ENCODE peak calls at places on chromosome 20, in nine cellular contexts. L, V, B, G, E, M, W, Q and S are unnamed samples.

GRCh38 chr20:11880694-11881093 is 37.0 kb upstream of the BTBD3 start:
- DNase-seq in W (no peak), V (no peak), B (peak; percentile 90), Q (no peak), E (no peak), G (no peak), M (no peak), L (no peak), S (no peak)

GRCh38 chr20:50187403-50188051 is 3.1 kb upstream of the CEBPB start:
- DNase-seq in Q (peak; percentile 74), V (no peak), W (peak; percentile 62), B (peak; percentile 68), M (no peak), E (no peak), L (peak; percentile 88), G (no peak), S (no peak)

GRCh38 chr20:58268936-58269619 is 40.4 kb upstream of the RAB22A start:
- DNase-seq in Q (no peak), E (no peak), L (no peak), M (no peak), W (peak; percentile 27), B (no peak), G (no peak), V (no peak), S (no peak)

GRCh38 chr20:54162378-54162777 is 11.4 kb downstream of the CYP24A1 start:
- DNase-seq in B (no peak), W (no peak), E (no peak), Q (no peak), G (no peak), L (no peak), V (no peak), M (no peak), S (no peak)

GRCh38 chr20:56504373-56505005 is 20.1 kb upstream of the FAM209A start:
- DNase-seq in B (no peak), Q (no peak), E (no peak), L (no peak), V (peak; percentile 25), M (no peak), G (no peak), W (no peak), S (no peak)

GRCh38 chr20:57248132-57248797 is 18.2 kb downstream of the BMP7 start:
- DNase-seq in E (no peak), W (no peak), M (no peak), V (no peak), L (no peak), B (no peak), Q (no peak), G (no peak), S (no peak)

GRCh38 chr20:61803416-61803902 is 262.2 kb downstream of the TAF4 start:
- DNase-seq in V (no peak), B (no peak), W (no peak), Q (peak; percentile 44), G (no peak), M (peak; percentile 30), E (no peak), L (no peak), S (no peak)

GRCh38 chr20:19260412-19261090 is 48.1 kb downstream of the SLC24A3 start:
- DNase-seq in G (no peak), W (no peak), E (no peak), M (no peak), Q (no peak), L (no peak), B (peak; percentile 29), V (peak; percentile 62), S (no peak)

GRCh38 chr20:5580940-5581708 is 169.1 kb upstream of the SHLD1 start:
- DNase-seq in W (no peak), G (no peak), L (no peak), Q (no peak), B (no peak), E (no peak), M (no peak), V (no peak), S (no peak)

GRCh38 chr20:57662028-57662312 is 41.7 kb upstream of the ZBP1 start:
- DNase-seq in G (no peak), E (no peak), M (no peak), V (peak; percentile 83), B (no peak), L (no peak), Q (peak; percentile 35), W (no peak), S (no peak)

GRCh38 chr20:10306440-10307358 is 88.1 kb downstream of the SNAP25 start:
- DNase-seq in V (no peak), L (no peak), G (no peak), Q (no peak), W (peak; percentile 96), E (no peak), M (no peak), B (peak; percentile 25), S (peak; percentile 74)

GRCh38 chr20:50874758-50875665 is 56.2 kb downstream of the ADNP start:
- DNase-seq in M (peak; percentile 28), V (no peak), G (no peak), B (no peak), L (no peak), W (no peak), E (no peak), Q (peak; percentile 50), S (no peak)

GRCh38 chr20:59441860-59442810 is 141.7 kb downstream of the EDN3 start:
- DNase-seq in G (peak; percentile 77), L (peak; percentile 17), Q (no peak), V (no peak), B (no peak), E (no peak), W (no peak), M (no peak), S (no peak)

GRCh38 chr20:43821795-43822194 is 92.9 kb upstream of the TOX2 start:
- DNase-seq in V (no peak), E (no peak), L (no peak), B (peak; percentile 45), W (no peak), M (no peak), Q (no peak), G (no peak), S (no peak)

GRCh38 chr20:32155017-32155965 is 45.8 kb downstream of the TM9SF4 start:
- DNase-seq in B (peak; percentile 31), L (peak; percentile 87), E (peak; percentile 90), M (peak; percentile 73), G (peak; percentile 71), V (peak; percentile 94), Q (peak; percentile 94), W (peak; percentile 75), S (peak; percentile 22)
- TF ChIP-seq CTCF in B (peak; percentile 51), L (no peak), E (peak; percentile 13), M (no peak), G (no peak), V (no peak), Q (peak; percentile 33), W (no peak), S (peak; percentile 42)

DNA sequence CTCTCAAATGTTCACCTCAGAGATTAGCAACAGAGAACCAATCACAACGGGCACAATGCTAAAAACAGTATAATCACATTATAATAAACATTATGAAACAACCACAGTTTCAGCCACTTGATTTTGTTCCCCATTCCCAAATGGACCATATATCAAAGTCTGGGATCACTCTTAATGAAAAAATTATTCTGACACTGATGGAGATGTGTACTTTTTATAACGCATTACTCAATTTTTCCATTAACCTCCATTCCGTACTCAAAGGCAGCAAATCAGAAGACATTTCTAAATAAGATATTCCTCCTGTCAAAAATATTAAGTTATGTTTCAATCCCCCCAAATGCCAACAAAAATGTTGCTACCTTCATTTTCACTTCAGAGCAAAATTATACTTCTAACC is 2.8 kb downstream of the CPNE1 start:
- DNase-seq in E (no peak), L (no peak), W (no peak), V (no peak), M (no peak), Q (no peak), G (no peak), B (no peak), S (no peak)
- H3K4me3 ChIP-seq in E (peak overlapping the region; percentile 75), L (no peak overlapping the region), W (peak overlapping the region; percentile 93), V (no peak overlapping the region), M (no peak overlapping the region), Q (peak overlapping the region; percentile 90), G (no peak overlapping the region), B (peak overlapping the region; percentile 92), S (peak overlapping the region; percentile 91)

DNA sequence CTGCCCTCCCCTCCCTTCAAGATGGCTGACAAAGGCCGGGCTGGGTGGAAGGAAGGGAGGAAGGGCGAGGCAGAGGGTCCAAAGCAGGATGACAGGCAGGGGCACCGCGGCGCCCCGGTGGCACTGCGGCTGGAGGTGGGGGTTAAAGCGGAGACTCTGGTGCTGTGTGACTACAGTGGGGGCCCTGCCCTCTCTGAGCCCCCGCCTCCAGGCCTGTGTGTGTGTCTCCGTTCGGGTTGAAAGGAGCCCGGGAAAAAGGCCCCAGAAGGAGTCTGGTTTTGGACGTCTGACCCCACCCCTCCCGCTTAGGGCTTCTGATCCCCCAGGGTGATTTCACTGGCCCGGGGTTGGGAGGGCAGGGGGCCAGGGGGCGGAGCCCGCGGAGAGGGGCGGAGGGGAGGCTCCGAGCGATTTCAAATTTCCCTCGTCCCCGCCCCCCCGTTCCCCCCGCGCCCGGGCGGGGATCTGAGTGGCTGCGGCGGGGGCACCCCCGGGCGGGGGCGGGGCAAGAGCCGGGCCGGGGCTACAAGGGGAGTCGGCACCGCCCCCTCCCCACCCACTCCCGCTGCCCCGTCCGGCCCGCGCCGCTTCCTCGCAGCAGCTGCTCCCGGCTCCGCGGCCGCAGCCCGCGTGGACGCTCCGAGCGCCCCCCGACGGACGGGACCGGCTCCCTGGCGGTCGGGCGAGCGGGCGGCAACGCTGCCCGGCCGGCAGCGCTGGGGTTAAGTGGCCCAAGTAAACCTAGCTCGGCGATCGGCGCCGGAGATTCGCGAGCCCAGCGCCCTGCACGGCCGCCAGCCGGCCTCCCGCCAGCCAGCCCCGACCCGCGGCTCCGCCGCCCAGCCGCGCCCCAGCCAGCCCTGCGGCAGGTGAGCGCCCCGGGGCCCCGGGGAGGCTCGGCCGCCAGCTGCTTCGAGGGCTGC is at the start of gene DNMT3B:
- DNase-seq in V (peak; percentile 93), E (peak; percentile 81), M (peak; percentile 90), L (peak; percentile 83), W (peak; percentile 79), B (peak; percentile 49), G (peak; percentile 90), Q (peak; percentile 89), S (peak; percentile 40)
- TF ChIP-seq CTCF in V (no peak), E (peak; percentile 22), M (no peak), L (no peak), W (no peak), B (no peak), G (no peak), Q (peak; percentile 9), S (no peak)

DNA sequence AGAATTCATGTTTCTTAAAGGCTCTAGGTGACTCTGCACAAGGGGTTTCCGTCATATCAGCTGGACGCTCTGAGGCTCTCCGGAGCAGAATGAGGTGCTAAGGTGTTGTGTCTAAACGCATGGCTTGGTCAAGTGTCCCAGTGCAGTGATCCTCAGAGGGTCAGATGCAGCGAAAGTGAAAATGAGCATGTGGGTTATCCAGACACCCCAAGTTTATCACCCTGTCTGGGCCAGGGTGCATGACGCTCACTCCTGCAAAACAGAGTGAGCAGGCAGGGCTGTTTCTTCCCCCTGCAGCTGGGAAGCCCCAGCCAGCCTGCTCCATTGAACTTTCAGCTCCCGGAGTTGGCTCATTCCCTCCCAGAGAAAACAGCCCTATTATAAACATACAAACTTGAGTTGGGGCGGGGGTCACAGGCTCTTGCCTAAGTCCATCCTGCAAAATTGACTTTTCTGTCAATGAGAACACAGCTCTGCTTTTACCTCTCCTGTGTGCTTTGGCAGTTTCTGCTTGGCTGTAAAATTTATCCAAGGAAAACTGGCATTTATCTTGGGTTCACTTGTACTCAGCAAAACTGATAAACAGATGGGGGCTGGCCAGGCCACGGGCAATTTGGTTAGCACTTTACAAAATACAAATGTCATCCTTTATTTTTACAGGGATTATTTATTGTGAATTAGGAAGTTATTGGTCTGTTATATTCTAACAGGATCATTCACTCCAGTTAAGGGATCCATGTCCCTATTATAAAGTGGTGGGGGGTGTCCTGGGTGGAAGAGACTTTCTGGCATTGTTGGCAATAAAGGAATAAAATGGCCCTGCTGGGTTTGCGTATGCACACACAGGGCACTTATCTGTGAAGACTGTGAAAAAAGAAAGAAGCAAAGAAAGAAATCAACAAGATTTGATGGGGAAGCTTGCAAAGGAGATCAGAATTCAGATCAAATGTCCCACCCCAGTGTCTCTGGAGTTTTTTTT is 154.9 kb downstream of the FOXA2 start:
- DNase-seq in E (no peak), W (no peak), Q (no peak), L (no peak), V (no peak), M (no peak), B (no peak), G (no peak), S (no peak)
- H3K4me3 ChIP-seq in E (no peak overlapping the region), W (no peak overlapping the region), Q (no peak overlapping the region), L (no peak overlapping the region), V (no peak overlapping the region), M (no peak overlapping the region), B (no peak overlapping the region), G (no peak overlapping the region), S (no peak overlapping the region)